ENCODE peak calls at places on chromosomes 4 and X, in seven cellular contexts. I, O, H, W, Z, E and B are unnamed samples.

GRCh38 chr4:8907596-8908205 is 36.1 kb upstream of the HMX1 start:
- DNase-seq in H (peak; percentile 24), Z (no peak), I (peak; percentile 59), O (no peak), E (peak; percentile 19), W (peak; percentile 9), B (no peak)

GRCh38 chrX:117120700-117121099 is 657.9 kb upstream of the CT83 start:
- DNase-seq in O (no peak), W (no peak), E (no peak), Z (no peak), H (no peak), I (no peak), B (no peak)

GRCh38 chr4:3062466-3062865 is 11.9 kb downstream of the HTT-AS start:
- DNase-seq in E (no peak), O (peak; percentile 76), Z (no peak), H (no peak), W (no peak), I (peak; percentile 42), B (no peak)

GRCh38 chr4:2834001-2834921 is 9.4 kb upstream of the ADD1 start:
- DNase-seq in E (peak; percentile 18), H (peak; percentile 46), I (no peak), W (no peak), Z (no peak), O (no peak), B (peak; percentile 15)

GRCh38 chr4:8819421-8820177 is 52.0 kb downstream of the HMX1 start:
- DNase-seq in O (no peak), W (no peak), E (no peak), I (no peak), Z (no peak), H (peak; percentile 24), B (no peak)

GRCh38 chrX:23364416-23364815 is 29.8 kb downstream of the PTCHD1 start:
- DNase-seq in E (no peak), W (no peak), Z (no peak), I (no peak), H (no peak), O (no peak), B (no peak)

GRCh38 chr4:140557831-140558435 is 10.8 kb downstream of the UCP1 start:
- DNase-seq in I (no peak), E (peak; percentile 29), O (peak; percentile 4), W (no peak), Z (no peak), H (no peak), B (no peak)

GRCh38 chrX:74383611-74384010 is 37.7 kb upstream of the SLC16A2 start:
- DNase-seq in O (peak; percentile 59), I (no peak), Z (no peak), E (no peak), H (peak; percentile 46), W (no peak), B (peak; percentile 12)

GRCh38 chrX:100928660-100929613 is at the start of gene XKRX:
- DNase-seq in E (peak; percentile 68), O (no peak), I (peak; percentile 81), Z (no peak), H (peak; percentile 45), W (peak; percentile 79), B (peak; percentile 32)

GRCh38 chrX:40097492-40098263 is at the start of gene BCOR:
- DNase-seq in W (peak; percentile 82), I (peak; percentile 93), E (peak; percentile 73), O (peak; percentile 58), Z (no peak), H (peak; percentile 85), B (peak; percentile 86)

GRCh38 chr4:74624351-74625151 is 169.8 kb downstream of the BTC start:
- DNase-seq in H (no peak), E (no peak), W (no peak), I (no peak), Z (no peak), O (peak; percentile 96), B (no peak)

GRCh38 chr4:8639021-8639420 is 46.5 kb downstream of the CPZ start:
- DNase-seq in H (no peak), I (peak; percentile 51), Z (no peak), O (no peak), W (no peak), E (no peak), B (no peak)

GRCh38 chrX:91331476-91331875 is 103.2 kb upstream of the PABPC5 start:
- DNase-seq in H (no peak), Z (no peak), O (no peak), W (no peak), E (no peak), I (no peak), B (no peak)

GRCh38 chrX:100085851-100086250 is 324.2 kb downstream of the PCDH19 start:
- DNase-seq in Z (no peak), E (no peak), H (no peak), O (no peak), I (no peak), W (no peak), B (no peak)

GRCh38 chr4:40848251-40848650 is 98.5 kb downstream of the NSUN7 start:
- DNase-seq in Z (no peak), W (no peak), O (peak; percentile 16), H (peak; percentile 32), E (no peak), I (no peak), B (no peak)

GRCh38 chr4:2411786-2412510 is 6.5 kb downstream of the ZFYVE28 start:
- DNase-seq in E (no peak), O (no peak), H (no peak), W (no peak), I (no peak), Z (no peak), B (no peak)

GRCh38 chrX:19760841-19761512 is 126.4 kb downstream of the SH3KBP1 start:
- DNase-seq in H (no peak), I (no peak), O (no peak), Z (no peak), W (no peak), E (no peak), B (no peak)

GRCh38 chrX:19760345-19760744 is 127.1 kb downstream of the SH3KBP1 start:
- DNase-seq in E (no peak), O (no peak), H (no peak), I (no peak), W (no peak), Z (no peak), B (no peak)

GRCh38 chrX:19765628-19766027 is 121.8 kb downstream of the SH3KBP1 start:
- DNase-seq in Z (no peak), H (no peak), I (no peak), O (no peak), E (no peak), W (no peak), B (no peak)

GRCh38 chrX:19758536-19758935 is 128.9 kb downstream of the SH3KBP1 start:
- DNase-seq in O (no peak), Z (no peak), E (no peak), W (no peak), I (no peak), H (no peak), B (no peak)

DNA sequence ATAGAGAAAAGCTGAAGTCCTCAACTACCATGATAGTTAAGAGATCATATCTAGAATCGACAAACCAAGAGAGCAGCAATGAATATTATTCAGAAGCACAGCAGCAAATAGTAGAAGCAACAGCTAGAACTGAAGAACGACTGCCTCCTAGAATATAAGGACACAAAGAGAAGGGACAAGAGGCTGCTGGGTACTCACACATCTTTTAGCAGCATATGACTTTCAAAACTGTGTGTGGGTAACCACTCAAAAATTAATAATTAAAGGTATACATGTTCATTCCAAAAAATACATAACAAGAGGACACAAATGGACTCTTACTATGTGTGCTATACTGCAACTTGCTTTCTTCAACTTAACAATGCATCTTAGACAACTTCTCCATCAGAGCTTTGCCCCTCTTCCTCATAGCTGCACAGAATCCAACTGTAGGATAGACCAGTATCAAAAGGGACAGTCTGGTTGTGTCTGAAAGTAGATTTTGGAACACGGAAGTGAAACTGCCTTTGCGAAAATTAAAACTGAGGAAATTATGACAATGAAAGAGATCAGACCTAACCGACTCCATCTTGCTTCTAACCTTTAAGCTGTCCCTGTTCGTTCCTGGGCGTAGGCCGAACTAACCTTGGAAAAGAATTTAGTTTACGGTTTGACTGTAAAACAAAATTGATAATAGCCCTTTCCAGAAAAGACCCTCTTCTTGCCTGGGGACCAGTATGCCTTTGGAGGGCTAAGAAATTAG is 125.7 kb downstream of the SH3KBP1 start:
- DNase-seq in E (no peak), Z (no peak), W (no peak), I (no peak), O (no peak), H (no peak), B (no peak)
- H3K4me1 ChIP-seq in E (no peaks in the 10 kb centered on the region), Z (no peaks in the 10 kb centered on the region), W (no peaks in the 10 kb centered on the region), I (no peaks in the 10 kb centered on the region), O (no peaks in the 10 kb centered on the region), H (no peaks in the 10 kb centered on the region), B (peaks cover 11% of the 10 kb centered on the region)

DNA sequence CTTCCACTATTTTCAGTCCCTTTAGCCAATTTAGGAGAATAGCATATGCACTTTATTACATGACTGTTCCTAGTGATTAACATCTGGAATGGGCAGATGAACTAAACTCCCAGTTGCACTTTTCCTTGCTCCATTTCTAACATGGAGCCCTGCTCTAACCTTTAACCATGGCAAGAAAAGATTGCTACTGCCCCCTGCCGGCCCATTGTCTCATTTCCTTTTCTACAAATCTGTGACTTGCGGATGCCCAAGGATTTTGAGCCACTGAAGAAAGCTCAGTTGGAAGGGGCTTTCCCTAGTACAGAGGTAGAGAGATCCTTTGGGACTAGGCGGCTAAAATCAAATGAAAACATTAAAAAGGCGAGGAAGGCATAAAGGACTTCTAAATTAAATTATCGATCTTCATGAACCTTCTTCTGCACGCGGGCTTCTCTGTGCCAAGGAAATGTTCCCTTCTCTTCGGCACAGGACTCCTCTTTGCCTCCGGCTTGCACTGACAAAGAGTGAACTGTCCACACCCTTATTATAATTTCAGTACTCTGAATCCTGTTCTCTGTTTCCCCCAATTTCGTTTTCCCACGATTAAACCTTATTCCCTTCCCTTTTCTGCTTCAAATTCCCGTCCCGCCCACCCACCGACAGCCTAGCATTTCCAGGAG is 578 bp upstream of the GLRA2 start:
- DNase-seq in W (peak; percentile 63), I (peak; percentile 56), H (peak; percentile 47), Z (no peak), O (peak; percentile 5), E (no peak), B (peak; percentile 23)
- H3K4me3 ChIP-seq in W (peak overlapping the region; percentile 9), I (no peak overlapping the region), H (no peak overlapping the region), Z (no peak overlapping the region), O (no peak overlapping the region), E (no peak overlapping the region), B (no peak overlapping the region)

DNA sequence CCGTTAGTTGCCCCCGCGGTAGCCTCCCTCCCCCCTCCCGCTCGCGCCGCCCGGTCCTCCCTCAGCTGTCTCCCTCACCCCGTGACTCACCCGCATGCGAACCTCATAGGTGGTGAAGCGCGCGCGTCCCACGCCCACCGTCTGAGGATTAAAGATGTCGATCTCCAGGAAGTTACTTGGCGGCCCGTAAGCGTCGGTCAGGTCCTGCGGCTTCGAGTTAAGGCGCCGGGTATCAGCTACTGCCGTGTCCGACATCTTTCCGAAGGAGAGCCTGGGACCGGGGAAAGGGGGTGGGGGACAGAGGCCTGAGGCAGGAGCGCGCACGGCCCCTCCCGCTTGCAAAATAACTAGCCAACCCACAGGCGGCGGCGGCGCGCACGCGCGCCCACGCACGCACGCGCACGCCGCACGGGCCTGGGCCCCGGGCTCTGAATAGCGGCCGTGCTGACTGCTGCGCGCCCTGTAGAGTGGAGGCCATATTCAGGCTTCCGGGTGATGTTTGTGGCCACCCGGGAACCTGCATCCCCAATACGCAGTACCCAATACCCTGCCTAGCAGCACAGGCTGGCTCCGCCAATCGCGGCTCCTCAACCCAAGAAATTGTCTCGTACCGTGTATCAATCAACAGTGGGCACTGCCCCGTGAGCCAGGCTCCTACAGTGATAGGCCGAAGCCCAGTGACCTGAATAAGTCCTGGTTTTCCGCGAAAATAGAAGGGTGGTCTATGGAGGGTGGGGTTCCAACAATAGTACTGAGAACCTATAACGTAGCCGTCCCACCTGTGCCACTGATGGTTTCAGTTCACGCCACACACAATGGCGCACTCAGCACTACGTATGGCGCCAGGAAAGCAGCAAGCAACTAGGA is at the start of gene SNX12:
- DNase-seq in Z (peak; percentile 58), O (peak; percentile 94), I (peak; percentile 94), W (peak; percentile 90), H (peak; percentile 92), E (peak; percentile 92), B (peak; percentile 94)
- TF ChIP-seq POLR2A in Z (no peak), O (peak; percentile 34), I (no peak), W (peak; percentile 42), H (peak; percentile 31), E (no peak), B (peak; percentile 77)

GRCh38 chr4:184267673-184268573 is 50.2 kb upstream of the ENPP6 start:
- DNase-seq in H (peak; percentile 59), O (peak; percentile 97), W (no peak), E (peak; percentile 79), I (peak; percentile 91), Z (peak; percentile 35), B (peak; percentile 50)
- H3K4me1 ChIP-seq in H (no peaks in the 10 kb centered on the region), O (peaks cover 13% of the 10 kb centered on the region), W (no peaks in the 10 kb centered on the region), E (no peaks in the 10 kb centered on the region), I (peaks cover 3% of the 10 kb centered on the region), Z (no peaks in the 10 kb centered on the region), B (no peaks in the 10 kb centered on the region)